ENCODE peak calls at places on chromosomes 1 and 21, in six cellular contexts. M, Z, L, A, H and V are unnamed samples.

GRCh38 chr1:177255411-177255810 is 84.7 kb downstream of the BRINP2 start:
- DNase-seq in M (no peak), Z (peak), L (peak), A (no peak), H (no peak), V (peak)

GRCh38 chr21:33041981-33042380 is 16.2 kb downstream of the OLIG2 start:
- DNase-seq in M (no peak), Z (no peak), L (no peak), A (no peak), H (no peak), V (no peak)

GRCh38 chr1:181119076-181119989 is 30.8 kb downstream of the IER5 start:
- DNase-seq in M (no peak), Z (no peak), L (peak), A (no peak), H (no peak), V (no peak)

GRCh38 chr1:228037401-228038386 is 30.9 kb downstream of the WNT3A start:
- DNase-seq in M (no peak), Z (peak), L (no peak), A (peak), H (no peak), V (peak)

GRCh38 chr1:208047476-208047934 is 136.6 kb upstream of the CD34 start:
- DNase-seq in M (no peak), Z (peak), L (no peak), A (peak), H (no peak), V (peak)

GRCh38 chr1:228089520-228090380 is 7.2 kb downstream of the ARF1 start:
- DNase-seq in M (no peak), Z (no peak), L (no peak), A (no peak), H (no peak), V (no peak)

GRCh38 chr21:23014021-23014420 is 2015.8 kb downstream of the NCAM2 start:
- DNase-seq in M (no peak), Z (no peak), L (no peak), A (no peak), H (no peak), V (no peak)

GRCh38 chr21:28818663-28819278 is 173.9 kb downstream of the LTN1 start:
- DNase-seq in M (no peak), Z (no peak), L (no peak), A (peak), H (no peak), V (peak)

GRCh38 chr1:204294371-204294770 is 65.4 kb downstream of the PLEKHA6 start:
- DNase-seq in M (peak), Z (peak), L (peak), A (peak), H (peak), V (peak)

GRCh38 chr1:54701996-54702395 is 13.7 kb upstream of the TTC4 start:
- DNase-seq in M (no peak), Z (no peak), L (no peak), A (no peak), H (no peak), V (no peak)

GRCh38 chr21:39669976-39670671 is 57.4 kb downstream of the B3GALT5 start:
- DNase-seq in M (no peak), Z (no peak), L (no peak), A (peak), H (no peak), V (no peak)

GRCh38 chr1:79325705-79326104 is 319.2 kb upstream of the ADGRL4 start:
- DNase-seq in M (no peak), Z (no peak), L (no peak), A (peak), H (no peak), V (peak)

GRCh38 chr21:25701529-25701928 is 33.2 kb downstream of the ATP5PF start:
- DNase-seq in M (no peak), Z (no peak), L (no peak), A (no peak), H (no peak), V (no peak)

GRCh38 chr1:155983191-155984023 is 5.1 kb upstream of the ARHGEF2 start:
- DNase-seq in M (peak), Z (peak), L (peak), A (peak), H (peak), V (peak)

GRCh38 chr1:20485527-20486456 is at the start of gene CAMK2N1:
- DNase-seq in M (no peak), Z (no peak), L (peak), A (peak), H (no peak), V (peak)

GRCh38 chr1:160083968-160084770 is 2.8 kb downstream of the KCNJ9 start:
- DNase-seq in M (no peak), Z (no peak), L (peak), A (peak), H (no peak), V (peak)